ENCODE peak calls at places on chromosomes 2 and 18, in five cellular contexts. One of them, this sample, is unnamed.

GRCh38 chr2:54471221-54471711 is 15.1 kb downstream of the SPTBN1 start:
- DNase-seq in NCI-H460: peak
- DNase-seq in Caco-2: peak
- DNase-seq in NCI-H1092: no peak
- DNase-seq in left colon: no peak
- DNase-seq in this sample: peak

GRCh38 chr2:151979694-151980093 is 119.2 kb downstream of the CACNB4 start:
- DNase-seq in left colon: no peak
- DNase-seq in NCI-H1092: no peak
- DNase-seq in Caco-2: no peak
- DNase-seq in NCI-H460: no peak
- DNase-seq in this sample: peak

GRCh38 chr2:27378096-27378808 is 2.3 kb downstream of the ZNF513 start:
- DNase-seq in left colon: no peak
- DNase-seq in NCI-H1092: no peak
- DNase-seq in NCI-H460: no peak
- DNase-seq in Caco-2: no peak
- DNase-seq in this sample: peak

GRCh38 chr2:212843409-212844199 is 305.0 kb upstream of the ERBB4 start:
- DNase-seq in NCI-H460: no peak
- DNase-seq in NCI-H1092: no peak
- DNase-seq in left colon: no peak
- DNase-seq in Caco-2: no peak
- DNase-seq in this sample: peak

GRCh38 chr2:157898591-157898996 is 22.5 kb upstream of the ACVR1 start:
- DNase-seq in Caco-2: no peak
- DNase-seq in left colon: no peak
- DNase-seq in NCI-H460: no peak
- DNase-seq in NCI-H1092: no peak
- DNase-seq in this sample: peak

GRCh38 chr2:19611491-19612332 is 253.3 kb upstream of the OSR1 start:
- DNase-seq in NCI-H460: peak
- DNase-seq in NCI-H1092: no peak
- DNase-seq in left colon: no peak
- DNase-seq in Caco-2: no peak
- DNase-seq in this sample: peak

GRCh38 chr2:43019536-43020183 is 206.7 kb downstream of the ZFP36L2 start:
- DNase-seq in Caco-2: peak
- DNase-seq in NCI-H1092: no peak
- DNase-seq in left colon: no peak
- DNase-seq in NCI-H460: no peak
- DNase-seq in this sample: no peak

GRCh38 chr2:140880573-140880972 is 1250.2 kb downstream of the LRP1B start:
- DNase-seq in Caco-2: no peak
- DNase-seq in NCI-H460: no peak
- DNase-seq in NCI-H1092: no peak
- DNase-seq in left colon: no peak
- DNase-seq in this sample: no peak

GRCh38 chr18:58105908-58106673 is 62.1 kb downstream of the NEDD4L start:
- DNase-seq in NCI-H1092: no peak
- DNase-seq in left colon: no peak
- DNase-seq in Caco-2: no peak
- DNase-seq in NCI-H460: no peak
- DNase-seq in this sample: no peak

GRCh38 chr2:238910751-238911351 is 63.0 kb downstream of the TWIST2 start:
- DNase-seq in NCI-H460: no peak
- DNase-seq in Caco-2: no peak
- DNase-seq in left colon: no peak
- DNase-seq in NCI-H1092: peak
- DNase-seq in this sample: peak

GRCh38 chr18:67428148-67428547 is 88.4 kb downstream of the DSEL start:
- DNase-seq in left colon: no peak
- DNase-seq in NCI-H1092: no peak
- DNase-seq in Caco-2: no peak
- DNase-seq in NCI-H460: no peak
- DNase-seq in this sample: no peak

GRCh38 chr2:45300026-45300750 is 290.9 kb upstream of the SIX2 start:
- DNase-seq in NCI-H460: no peak
- DNase-seq in left colon: peak
- DNase-seq in NCI-H1092: peak
- DNase-seq in Caco-2: no peak
- DNase-seq in this sample: no peak

GRCh38 chr18:79191956-79192355 is 122.8 kb downstream of the ATP9B start:
- DNase-seq in Caco-2: no peak
- DNase-seq in NCI-H1092: no peak
- DNase-seq in NCI-H460: no peak
- DNase-seq in left colon: no peak
- DNase-seq in this sample: no peak

GRCh38 chr2:10285578-10286198 is 17.0 kb upstream of the HPCAL1 start:
- DNase-seq in NCI-H460: peak
- DNase-seq in NCI-H1092: no peak
- DNase-seq in Caco-2: peak
- DNase-seq in left colon: peak
- DNase-seq in this sample: peak

GRCh38 chr18:76349067-76349715 is 145.9 kb downstream of the ZNF516 start:
- DNase-seq in left colon: no peak
- DNase-seq in Caco-2: peak
- DNase-seq in NCI-H460: peak
- DNase-seq in NCI-H1092: peak
- DNase-seq in this sample: peak

GRCh38 chr2:110853516-110853915 is 121.1 kb downstream of the ACOXL start:
- DNase-seq in Caco-2: peak
- DNase-seq in left colon: peak
- DNase-seq in NCI-H1092: no peak
- DNase-seq in NCI-H460: peak
- DNase-seq in this sample: peak

GRCh38 chr2:15120578-15120977 is 440.6 kb downstream of the NBAS start:
- DNase-seq in NCI-H460: no peak
- DNase-seq in left colon: no peak
- DNase-seq in Caco-2: no peak
- DNase-seq in NCI-H1092: no peak
- DNase-seq in this sample: no peak

GRCh38 chr2:128646091-128646490 is 327.4 kb upstream of the HS6ST1 start:
- DNase-seq in Caco-2: no peak
- DNase-seq in left colon: no peak
- DNase-seq in NCI-H1092: no peak
- DNase-seq in NCI-H460: no peak
- DNase-seq in this sample: no peak

GRCh38 chr18:41126541-41127235 is 828.3 kb upstream of the PIK3C3 start:
- DNase-seq in Caco-2: no peak
- DNase-seq in NCI-H460: no peak
- DNase-seq in left colon: no peak
- DNase-seq in NCI-H1092: no peak
- DNase-seq in this sample: peak

This sample was measured in MCF 10A.